ENCODE peak calls at places on chromosomes 11 and 22, in six cellular contexts. N, D, F, Y, G and H are unnamed samples.

GRCh38 chr11:71253794-71254193 is 1.4 kb upstream of the SHANK2 start:
- DNase-seq in N (no peak), D (no peak), F (no peak), Y (no peak), G (no peak), H (no peak)

GRCh38 chr11:2256293-2256913 is 14.0 kb downstream of the ASCL2 start:
- DNase-seq in N (no peak), D (no peak), F (no peak), Y (no peak), G (peak; percentile 1), H (no peak)

GRCh38 chr11:1298695-1299492 is 10.5 kb downstream of the TOLLIP start:
- DNase-seq in N (no peak), D (peak; percentile 73), F (no peak), Y (peak; percentile 13), G (peak; percentile 91), H (peak; percentile 93)

GRCh38 chr22:40955516-40955915 is 4.3 kb downstream of the RBX1 start:
- DNase-seq in N (no peak), D (no peak), F (no peak), Y (no peak), G (peak; percentile 54), H (peak; percentile 19)

GRCh38 chr11:92453055-92453454 is 228.4 kb downstream of the FAT3 start:
- DNase-seq in N (no peak), D (no peak), F (no peak), Y (no peak), G (peak; percentile 70), H (no peak)

GRCh38 chr11:79438631-79439429 is 2.0 kb downstream of the TENM4 start:
- DNase-seq in N (no peak), D (no peak), F (no peak), Y (peak; percentile 43), G (peak; percentile 60), H (peak; percentile 40)

GRCh38 chr11:59175104-59175503 is 3.2 kb downstream of the DTX4 start:
- DNase-seq in N (no peak), D (peak; percentile 46), F (no peak), Y (no peak), G (no peak), H (no peak)

GRCh38 chr11:23574149-23574548 is 713.9 kb upstream of the CCDC179 start:
- DNase-seq in N (no peak), D (no peak), F (no peak), Y (no peak), G (no peak), H (no peak)

GRCh38 chr22:35197071-35197470 is 60.2 kb upstream of the HMGXB4 start:
- DNase-seq in N (no peak), D (no peak), F (no peak), Y (no peak), G (no peak), H (no peak)

GRCh38 chr11:19742595-19743292 is 30.1 kb downstream of the NAV2 start:
- DNase-seq in N (peak; percentile 11), D (peak; percentile 93), F (peak; percentile 60), Y (peak; percentile 70), G (peak; percentile 76), H (peak; percentile 73)

GRCh38 chr22:17472886-17473285 is 90.4 kb upstream of the SLC25A18 start:
- DNase-seq in N (no peak), D (no peak), F (no peak), Y (no peak), G (no peak), H (no peak)

GRCh38 chr11:117929568-117930207 is 486 bp upstream of the TMPRSS13 start:
- DNase-seq in N (no peak), D (no peak), F (no peak), Y (no peak), G (no peak), H (no peak)

GRCh38 chr11:120142072-120142423 is 4.1 kb upstream of the TRIM29 start:
- DNase-seq in N (no peak), D (peak; percentile 73), F (no peak), Y (no peak), G (peak; percentile 1), H (peak; percentile 4)

GRCh38 chr11:111846063-111846462 is 25.3 kb downstream of the ALG9 start:
- DNase-seq in N (no peak), D (no peak), F (no peak), Y (no peak), G (no peak), H (peak; percentile 36)

GRCh38 chr11:3962406-3962840 is 107.0 kb downstream of the STIM1 start:
- DNase-seq in N (no peak), D (no peak), F (no peak), Y (no peak), G (no peak), H (no peak)

GRCh38 chr11:20056109-20057054 is 103.9 kb downstream of the DBX1 start:
- DNase-seq in N (no peak), D (no peak), F (no peak), Y (no peak), G (no peak), H (no peak)

GRCh38 chr22:42364641-42365336 is 67.4 kb downstream of the NFAM1 start:
- DNase-seq in N (no peak), D (no peak), F (no peak), Y (no peak), G (no peak), H (no peak)

GRCh38 chr11:11786234-11786633 is 55.5 kb upstream of the USP47 start:
- DNase-seq in N (no peak), D (no peak), F (no peak), Y (no peak), G (no peak), H (no peak)

GRCh38 chr11:17161515-17161914 is 46.3 kb downstream of the PIK3C2A start:
- DNase-seq in N (no peak), D (no peak), F (no peak), Y (no peak), G (no peak), H (no peak)

GRCh38 chr11:12285811-12286222 is 91.6 kb upstream of the PARVA start:
- DNase-seq in N (no peak), D (peak; percentile 75), F (no peak), Y (no peak), G (peak; percentile 2), H (no peak)

GRCh38 chr11:2806351-2807058 is 79.1 kb downstream of the CDKN1C start:
- DNase-seq in N (no peak), D (peak; percentile 77), F (no peak), Y (no peak), G (no peak), H (no peak)

GRCh38 chr22:46369716-46370583 is 34.4 kb downstream of the TRMU start:
- DNase-seq in N (no peak), D (no peak), F (no peak), Y (no peak), G (no peak), H (no peak)

GRCh38 chr22:17214416-17215043 is 4.7 kb downstream of the ADA2 start:
- DNase-seq in N (no peak), D (no peak), F (no peak), Y (no peak), G (no peak), H (no peak)

GRCh38 chr11:76903325-76903724 is 42.6 kb downstream of the ACER3 start:
- DNase-seq in N (no peak), D (no peak), F (no peak), Y (peak; percentile 22), G (no peak), H (no peak)

GRCh38 chr11:88042238-88043032 is 132.8 kb downstream of the RAB38 start:
- DNase-seq in N (no peak), D (no peak), F (no peak), Y (peak; percentile 47), G (no peak), H (no peak)

GRCh38 chr11:105315287-105315686 is 175.7 kb upstream of the CARD18 start:
- DNase-seq in N (no peak), D (no peak), F (no peak), Y (no peak), G (no peak), H (no peak)

GRCh38 chr11:113865873-113866272 is 9.5 kb downstream of the USP28 start:
- DNase-seq in N (no peak), D (no peak), F (no peak), Y (no peak), G (no peak), H (no peak)

GRCh38 chr11:65047581-65048422 is 6.8 kb downstream of the SAC3D1 start:
- DNase-seq in N (no peak), D (no peak), F (no peak), Y (no peak), G (peak; percentile 72), H (peak; percentile 70)

GRCh38 chr22:25643232-25644000 is 78.9 kb downstream of the GRK3 start:
- DNase-seq in N (no peak), D (no peak), F (no peak), Y (no peak), G (no peak), H (no peak)

GRCh38 chr22:31629741-31630184 is 32.3 kb downstream of the PISD start:
- DNase-seq in N (no peak), D (no peak), F (no peak), Y (no peak), G (no peak), H (no peak)

GRCh38 chr11:65427691-65428577 is 5.3 kb downstream of the NEAT1 start:
- DNase-seq in N (no peak), D (no peak), F (no peak), Y (no peak), G (no peak), H (no peak)

GRCh38 chr11:56624661-56625110 is 10.0 kb upstream of the OR5M1 start:
- DNase-seq in N (no peak), D (no peak), F (no peak), Y (no peak), G (peak; percentile 74), H (peak; percentile 53)

GRCh38 chr11:83910135-83910534 is 624.0 kb upstream of the CCDC90B start:
- DNase-seq in N (no peak), D (no peak), F (no peak), Y (no peak), G (no peak), H (no peak)

GRCh38 chr11:10638285-10638684 is 55.3 kb downstream of the IRAG1 start:
- DNase-seq in N (no peak), D (no peak), F (no peak), Y (no peak), G (no peak), H (no peak)

GRCh38 chr11:13261600-13262061 is 16.0 kb upstream of the BMAL1 start:
- DNase-seq in N (no peak), D (no peak), F (no peak), Y (no peak), G (peak; percentile 82), H (peak; percentile 75)

GRCh38 chr11:120773501-120774031 is 250.3 kb upstream of the TBCEL start:
- DNase-seq in N (no peak), D (peak; percentile 30), F (no peak), Y (no peak), G (peak; percentile 31), H (no peak)

GRCh38 chr11:45894555-45895247 is 9.2 kb downstream of the MAPK8IP1 start:
- DNase-seq in N (no peak), D (no peak), F (no peak), Y (no peak), G (no peak), H (no peak)

GRCh38 chr22:20956258-20957117 is 10.6 kb upstream of the AIFM3 start:
- DNase-seq in N (no peak), D (no peak), F (no peak), Y (no peak), G (no peak), H (no peak)

GRCh38 chr22:45834795-45835194 is 142.2 kb downstream of the WNT7B start:
- DNase-seq in N (no peak), D (no peak), F (no peak), Y (no peak), G (no peak), H (no peak)